ENCODE peak calls at places on chromosome 7, in nine cellular contexts. J is A549, N is sigmoid colon, W is transverse colon, R is H1, D is HepG2, V is stomach, U is suprapubic skin, M is ovary. L is an unnamed sample.

GRCh38 chr7:69403169-69403568 is 195.1 kb upstream of the AUTS2 start:
- DNase-seq in J (no peak), N (no peak), W (no peak), R (no peak), D (no peak), V (no peak), U (no peak), M (no peak), L (no peak)

GRCh38 chr7:148698397-148699023 is at the start of gene CUL1:
- DNase-seq in J (peak), N (peak), W (peak), R (peak), D (peak), V (peak), U (peak), M (peak), L (peak)

GRCh38 chr7:157372300-157373232 is 35.8 kb downstream of the DNAJB6 start:
- DNase-seq in J (no peak), N (no peak), W (no peak), R (no peak), D (no peak), V (no peak), U (no peak), M (no peak), L (no peak)

GRCh38 chr7:45239486-45239885 is 81.9 kb downstream of the RAMP3 start:
- DNase-seq in J (peak), N (no peak), W (no peak), R (peak), D (no peak), V (no peak), U (no peak), M (no peak), L (no peak)

GRCh38 chr7:18345641-18346234 is 149.8 kb upstream of the HDAC9 start:
- DNase-seq in J (peak), N (no peak), W (peak), R (peak), D (peak), V (peak), U (no peak), M (no peak), L (peak)

GRCh38 chr7:121505021-121505420 is 108.9 kb upstream of the FAM3C start:
- DNase-seq in J (no peak), N (no peak), W (no peak), R (no peak), D (no peak), V (no peak), U (no peak), M (no peak), L (no peak)

GRCh38 chr7:84271550-84271949 is 77.0 kb upstream of the SEMA3A start:
- DNase-seq in J (no peak), N (no peak), W (no peak), R (no peak), D (no peak), V (no peak), U (no peak), M (no peak), L (no peak)

GRCh38 chr7:135716677-135717238 is 11.2 kb downstream of the SLC13A4 start:
- DNase-seq in J (no peak), N (no peak), W (no peak), R (no peak), D (no peak), V (no peak), U (no peak), M (no peak), L (no peak)

GRCh38 chr7:13407911-13408310 is 581.6 kb downstream of the ETV1 start:
- DNase-seq in J (no peak), N (no peak), W (no peak), R (no peak), D (no peak), V (no peak), U (no peak), M (no peak), L (no peak)

GRCh38 chr7:125098377-125098970 is 168.8 kb upstream of the POT1 start:
- DNase-seq in J (no peak), N (no peak), W (no peak), R (no peak), D (no peak), V (no peak), U (no peak), M (no peak), L (no peak)

GRCh38 chr7:127874049-127874636 is 157.1 kb downstream of the LRRC4 start:
- DNase-seq in J (no peak), N (no peak), W (no peak), R (no peak), D (no peak), V (no peak), U (no peak), M (no peak), L (no peak)

GRCh38 chr7:45203947-45204445 is 46.4 kb downstream of the RAMP3 start:
- DNase-seq in J (no peak), N (no peak), W (no peak), R (no peak), D (no peak), V (no peak), U (peak), M (no peak), L (no peak)

GRCh38 chr7:23349484-23350157 is 50.5 kb downstream of the MALSU1 start:
- DNase-seq in J (no peak), N (no peak), W (no peak), R (no peak), D (no peak), V (no peak), U (no peak), M (no peak), L (no peak)

GRCh38 chr7:12674861-12675260 is 12.6 kb upstream of the ARL4A start:
- DNase-seq in J (no peak), N (no peak), W (peak), R (peak), D (peak), V (no peak), U (no peak), M (no peak), L (no peak)

GRCh38 chr7:22357311-22358175 is 589 bp upstream of the RAPGEF5 start:
- DNase-seq in J (peak), N (no peak), W (peak), R (peak), D (peak), V (no peak), U (no peak), M (no peak), L (no peak)

GRCh38 chr7:67484244-67484751 is 487.7 kb downstream of the TYW1 start:
- DNase-seq in J (peak), N (peak), W (peak), R (peak), D (peak), V (peak), U (no peak), M (peak), L (peak)
- H3K4me3 ChIP-seq in J (peak), N (peak), W (no peak), R (peak), D (no peak), V (peak), U (peak), M (no peak), L (no peak)

GRCh38 chr7:106129291-106129690 is 17.2 kb upstream of the SYPL1 start:
- DNase-seq in J (no peak), N (no peak), W (no peak), R (no peak), D (no peak), V (no peak), U (no peak), M (no peak), L (no peak)

GRCh38 chr7:106128846-106129245 is 16.7 kb upstream of the SYPL1 start:
- DNase-seq in J (no peak), N (no peak), W (no peak), R (no peak), D (no peak), V (no peak), U (no peak), M (no peak), L (no peak)

GRCh38 chr7:106125417-106125816 is 13.3 kb upstream of the SYPL1 start:
- DNase-seq in J (no peak), N (no peak), W (no peak), R (no peak), D (no peak), V (no peak), U (no peak), M (no peak), L (no peak)

GRCh38 chr7:106126170-106126938 is 14.2 kb upstream of the SYPL1 start:
- DNase-seq in J (no peak), N (no peak), W (peak), R (no peak), D (no peak), V (peak), U (no peak), M (no peak), L (no peak)

GRCh38 chr7:106127984-106128780 is 16.1 kb upstream of the SYPL1 start:
- DNase-seq in J (no peak), N (no peak), W (no peak), R (no peak), D (no peak), V (no peak), U (no peak), M (no peak), L (no peak)
- TF ChIP-seq EP300 in J (no peak), N (no peak), W (no peak), R (no peak), D (no peak), V (no peak), U (no peak), M (no peak), L (no peak)

DNA sequence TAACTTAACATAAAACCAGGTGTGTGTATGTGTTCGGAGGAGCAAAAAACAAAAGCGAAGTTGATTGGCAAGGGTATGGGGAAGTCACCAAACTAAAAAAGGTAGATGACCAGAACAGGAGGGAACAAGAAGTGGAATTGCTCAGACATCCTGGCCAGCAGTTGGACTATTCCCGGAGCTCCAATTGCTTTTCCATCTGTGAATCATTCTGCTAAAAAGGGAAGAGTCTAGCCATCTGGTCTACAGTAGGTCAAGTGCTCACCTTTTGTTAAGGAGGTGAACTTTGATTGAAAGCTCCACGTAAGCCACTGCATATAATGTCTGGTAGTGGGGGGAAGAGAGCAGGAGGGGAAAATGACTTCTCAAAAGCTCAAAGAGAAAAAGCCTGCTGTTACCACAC is 50.0 kb upstream of the BET1 start:
- DNase-seq in J (no peak), N (no peak), W (no peak), R (no peak), D (no peak), V (no peak), U (no peak), M (no peak), L (no peak)
- H3K4me3 ChIP-seq in J (no peak), N (no peak), W (no peak), R (no peak), D (no peak), V (no peak), U (no peak), M (no peak), L (no peak)

DNA sequence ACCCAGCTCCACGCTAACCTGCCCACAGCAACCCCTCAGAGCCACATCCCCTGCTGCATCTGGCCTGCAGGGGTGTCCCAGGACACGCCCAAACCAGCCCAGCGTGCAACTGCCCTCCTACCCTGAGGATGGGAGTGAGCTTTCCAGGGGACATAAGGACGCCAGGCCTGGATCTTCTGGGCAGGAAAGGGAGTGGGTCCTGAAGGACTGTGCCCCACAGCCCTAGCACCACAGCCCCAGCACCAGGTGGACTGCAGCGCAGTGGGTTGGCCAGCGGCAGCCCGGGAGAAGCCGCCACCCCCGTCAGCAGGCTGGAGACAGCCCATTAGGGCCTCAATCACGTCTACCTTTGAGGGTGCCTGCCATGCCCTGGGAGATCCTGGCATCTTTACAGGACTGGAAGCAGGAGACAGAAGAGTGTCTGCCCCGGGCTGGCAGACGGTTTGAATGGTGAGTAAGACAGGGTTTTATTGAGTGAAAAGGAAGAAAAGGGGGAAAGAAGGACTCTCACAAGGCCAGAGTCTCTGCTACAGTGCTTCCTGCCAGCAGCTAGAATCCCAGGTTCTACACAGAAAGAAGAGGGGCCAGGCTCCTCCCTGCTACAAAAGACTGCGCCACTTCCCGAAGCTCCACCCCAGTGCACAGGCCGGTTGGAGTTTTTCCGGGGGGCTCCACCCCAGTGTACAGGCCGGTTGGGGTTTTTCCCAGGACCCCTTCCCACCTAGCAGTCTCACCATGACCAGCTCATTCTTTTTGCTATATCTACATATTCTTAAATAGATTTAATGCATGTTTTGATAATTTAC is 69.8 kb upstream of the KCTD7 start:
- DNase-seq in J (no peak), N (no peak), W (peak), R (no peak), D (no peak), V (no peak), U (no peak), M (no peak), L (no peak)
- TF ChIP-seq EP300 in J (no peak), N (no peak), W (no peak), R (no peak), D (no peak), V (no peak), U (no peak), M (no peak), L (no peak)

GRCh38 chr7:40747856-40748255 is 613.1 kb downstream of the SUGCT start:
- DNase-seq in J (no peak), N (no peak), W (no peak), R (no peak), D (no peak), V (no peak), U (no peak), M (no peak), L (no peak)

GRCh38 chr7:40746841-40747556 is 612.2 kb downstream of the SUGCT start:
- DNase-seq in J (no peak), N (no peak), W (no peak), R (no peak), D (no peak), V (no peak), U (no peak), M (no peak), L (no peak)

GRCh38 chr7:40753455-40753854 is 618.6 kb downstream of the SUGCT start:
- DNase-seq in J (no peak), N (no peak), W (no peak), R (no peak), D (no peak), V (no peak), U (no peak), M (no peak), L (no peak)

GRCh38 chr7:40755438-40755837 is 620.6 kb downstream of the SUGCT start:
- DNase-seq in J (no peak), N (no peak), W (no peak), R (no peak), D (peak), V (no peak), U (no peak), M (no peak), L (no peak)

GRCh38 chr7:40749877-40750276 is 615.1 kb downstream of the SUGCT start:
- DNase-seq in J (no peak), N (no peak), W (no peak), R (no peak), D (no peak), V (no peak), U (no peak), M (no peak), L (no peak)
- H3K4me3 ChIP-seq in J (no peak), N (no peak), W (no peak), R (no peak), D (no peak), V (no peak), U (no peak), M (no peak), L (no peak)

GRCh38 chr7:50822716-50823115 is 40.0 kb upstream of the GRB10 start:
- DNase-seq in J (no peak), N (no peak), W (no peak), R (no peak), D (no peak), V (no peak), U (no peak), M (no peak), L (no peak)

GRCh38 chr7:50828801-50829200 is 46.1 kb upstream of the GRB10 start:
- DNase-seq in J (no peak), N (no peak), W (no peak), R (no peak), D (no peak), V (no peak), U (no peak), M (no peak), L (no peak)

GRCh38 chr7:50826371-50827172 is 43.9 kb upstream of the GRB10 start:
- DNase-seq in J (peak), N (no peak), W (no peak), R (no peak), D (peak), V (no peak), U (no peak), M (no peak), L (no peak)

GRCh38 chr7:50824882-50825281 is 42.2 kb upstream of the GRB10 start:
- DNase-seq in J (no peak), N (no peak), W (no peak), R (no peak), D (peak), V (no peak), U (peak), M (no peak), L (no peak)

GRCh38 chr7:50827281-50827680 is 44.6 kb upstream of the GRB10 start:
- DNase-seq in J (no peak), N (no peak), W (no peak), R (no peak), D (no peak), V (no peak), U (no peak), M (no peak), L (no peak)
- TF ChIP-seq EP300 in J (no peak), N (no peak), W (no peak), R (no peak), D (no peak), V (no peak), U (no peak), M (no peak), L (no peak)

GRCh38 chr7:77687747-77688144 is 8.5 kb upstream of the RSBN1L start:
- DNase-seq in J (no peak), N (no peak), W (no peak), R (no peak), D (no peak), V (no peak), U (no peak), M (no peak), L (no peak)

GRCh38 chr7:77693830-77694583 is 2.3 kb upstream of the RSBN1L start:
- DNase-seq in J (no peak), N (no peak), W (no peak), R (no peak), D (no peak), V (no peak), U (no peak), M (no peak), L (no peak)

GRCh38 chr7:77696057-77696642 is at the start of gene RSBN1L:
- DNase-seq in J (peak), N (peak), W (peak), R (peak), D (peak), V (peak), U (peak), M (peak), L (peak)

GRCh38 chr7:77690289-77690688 is 6.0 kb upstream of the RSBN1L start:
- DNase-seq in J (no peak), N (no peak), W (no peak), R (no peak), D (no peak), V (no peak), U (no peak), M (no peak), L (no peak)

GRCh38 chr7:77691892-77692491 is 4.3 kb upstream of the RSBN1L start:
- DNase-seq in J (no peak), N (no peak), W (peak), R (no peak), D (peak), V (peak), U (no peak), M (no peak), L (no peak)
- H3K4me3 ChIP-seq in J (no peak), N (no peak), W (no peak), R (no peak), D (peak), V (no peak), U (no peak), M (no peak), L (no peak)

GRCh38 chr7:50281680-50282445 is 22.7 kb upstream of the IKZF1 start:
- DNase-seq in J (no peak), N (no peak), W (no peak), R (no peak), D (no peak), V (no peak), U (no peak), M (no peak), L (no peak)
- TF ChIP-seq EP300 in J (no peak), N (no peak), W (no peak), R (no peak), D (no peak), V (no peak), U (no peak), M (no peak), L (no peak)

GRCh38 chr7:27123477-27124053 is 7.0 kb downstream of the HOXA4 start:
- DNase-seq in J (no peak), N (no peak), W (no peak), R (peak), D (no peak), V (no peak), U (no peak), M (no peak), L (no peak)
- H3K4me3 ChIP-seq in J (peak), N (peak), W (no peak), R (no peak), D (peak), V (peak), U (no peak), M (no peak), L (no peak)

DNA sequence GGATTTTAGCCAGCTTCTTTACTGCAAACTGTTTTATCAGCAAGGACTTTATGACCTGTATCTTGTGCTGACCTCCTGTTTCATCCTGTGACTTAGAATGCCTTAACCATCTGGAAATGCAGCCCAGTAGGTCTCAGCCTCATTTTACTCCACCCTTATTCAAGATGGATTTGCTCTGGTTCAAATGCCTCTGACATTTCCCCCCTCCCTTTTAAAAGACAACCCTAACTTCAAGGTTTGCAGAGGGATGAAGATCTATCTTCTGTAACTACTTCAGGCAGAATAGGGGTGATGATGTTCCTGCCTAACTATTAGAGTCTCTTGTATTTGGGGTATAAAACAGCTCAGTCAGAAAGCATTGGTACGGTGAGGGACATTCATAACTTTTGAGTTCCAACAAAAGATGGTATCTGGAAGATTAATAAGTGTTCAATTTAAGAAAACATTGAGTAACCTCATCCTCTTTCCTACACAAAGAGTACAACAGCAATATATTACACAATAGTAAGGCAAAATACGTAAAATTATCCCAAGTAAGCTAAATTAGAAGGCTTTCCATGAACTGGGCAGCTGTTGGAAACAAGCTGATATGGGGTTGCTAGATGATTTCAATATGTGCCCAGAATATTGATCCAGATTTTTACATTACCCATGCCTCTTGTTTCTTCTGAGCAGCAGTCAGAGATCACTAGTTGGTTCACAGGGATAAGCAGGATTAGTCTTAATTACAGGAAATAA is 40.0 kb upstream of the LRGUK start:
- DNase-seq in J (no peak), N (no peak), W (no peak), R (no peak), D (no peak), V (no peak), U (no peak), M (no peak), L (no peak)
- TF ChIP-seq EP300 in J (no peak), N (no peak), W (no peak), R (no peak), D (no peak), V (no peak), U (no peak), M (no peak), L (no peak)